ENCODE peak calls at places on chromosome 19, in five cellular contexts. M is IMR-90, E is H9, H is mesenchymal stem cell, I is neuronal stem cell. W is an unnamed sample.

GRCh38 chr19:7098096-7098495 is 28.6 kb downstream of the ZNF557 start:
- DNase-seq in M (no peak), E (no peak), H (no peak), I (no peak), W (no peak)

GRCh38 chr19:4120531-4120930 is 3.4 kb downstream of the MAP2K2 start:
- DNase-seq in M (peak), E (no peak), H (peak), I (no peak), W (no peak)

GRCh38 chr19:44869728-44870470 is 21.2 kb upstream of the TOMM40 start:
- DNase-seq in M (peak), E (no peak), H (peak), I (no peak), W (no peak)

GRCh38 chr19:54279441-54279962 is 1.4 kb downstream of the LILRB2 start:
- DNase-seq in M (no peak), E (no peak), H (no peak), I (no peak), W (no peak)

GRCh38 chr19:3275068-3275582 is 50.7 kb downstream of the CELF5 start:
- DNase-seq in M (no peak), E (peak), H (peak), I (peak), W (no peak)

GRCh38 chr19:34089566-34089965 is 82.7 kb upstream of the LSM14A start:
- DNase-seq in M (no peak), E (no peak), H (no peak), I (no peak), W (no peak)

GRCh38 chr19:41223431-41224234 is 4.6 kb downstream of the AXL start:
- DNase-seq in M (peak), E (peak), H (peak), I (peak), W (no peak)

GRCh38 chr19:38290631-38291147 is 13.4 kb upstream of the C19orf33 start:
- DNase-seq in M (peak), E (no peak), H (peak), I (no peak), W (no peak)

GRCh38 chr19:23992348-23992747 is 77.7 kb downstream of the ZNF726 start:
- DNase-seq in M (no peak), E (no peak), H (no peak), I (no peak), W (no peak)

GRCh38 chr19:19900574-19901444 is at the start of gene ZNF93:
- DNase-seq in M (peak), E (peak), H (peak), I (peak), W (peak)

GRCh38 chr19:42246143-42246868 is 3.9 kb upstream of the GSK3A start:
- DNase-seq in M (peak), E (peak), H (peak), I (no peak), W (peak)

GRCh38 chr19:55028757-55029156 is 9.3 kb downstream of the GP6 start:
- DNase-seq in M (no peak), E (no peak), H (no peak), I (no peak), W (no peak)

GRCh38 chr19:29745253-29745652 is 30.2 kb upstream of the C19orf12 start:
- DNase-seq in M (no peak), E (peak), H (no peak), I (no peak), W (no peak)

GRCh38 chr19:32599736-32600157 is 18.8 kb downstream of the PDCD5 start:
- DNase-seq in M (peak), E (no peak), H (peak), I (peak), W (peak)

GRCh38 chr19:45455707-45456499 is 11.9 kb upstream of the FOSB start:
- DNase-seq in M (peak), E (peak), H (peak), I (no peak), W (peak)

GRCh38 chr19:2495130-2495641 is 19.3 kb downstream of the GADD45B start:
- DNase-seq in M (peak), E (no peak), H (peak), I (no peak), W (peak)

GRCh38 chr19:13920940-13921744 is 15.1 kb downstream of the CC2D1A start:
- DNase-seq in M (peak), E (peak), H (peak), I (no peak), W (peak)

GRCh38 chr19:6677924-6678689 is 8.1 kb upstream of the TNFSF14 start:
- DNase-seq in M (no peak), E (peak), H (no peak), I (peak), W (peak)

GRCh38 chr19:51471527-51471926 is 6.8 kb upstream of the CEACAM18 start:
- DNase-seq in M (no peak), E (no peak), H (no peak), I (no peak), W (no peak)

GRCh38 chr19:34995551-34995950 is 4.6 kb upstream of the GRAMD1A start:
- DNase-seq in M (no peak), E (no peak), H (no peak), I (no peak), W (no peak)

GRCh38 chr19:43839139-43839538 is 12.0 kb downstream of the ZNF283 start:
- DNase-seq in M (no peak), E (no peak), H (no peak), I (no peak), W (no peak)

GRCh38 chr19:30082611-30083010 is 140.6 kb downstream of the URI1 start:
- DNase-seq in M (no peak), E (no peak), H (no peak), I (no peak), W (no peak)

GRCh38 chr19:29478578-29479565 is 46.9 kb upstream of the VSTM2B start:
- DNase-seq in M (no peak), E (peak), H (no peak), I (peak), W (peak)

GRCh38 chr19:29533578-29534544 is 8.1 kb downstream of the VSTM2B start:
- DNase-seq in M (no peak), E (peak), H (no peak), I (no peak), W (no peak)

GRCh38 chr19:16496613-16496983 is 404 bp downstream of the C19orf44 start:
- DNase-seq in M (peak), E (no peak), H (no peak), I (no peak), W (peak)

GRCh38 chr19:50969413-50969760 is at the start of gene KLK6:
- DNase-seq in M (no peak), E (peak), H (no peak), I (no peak), W (no peak)

GRCh38 chr19:2777952-2778683 is 5.0 kb downstream of the SGTA start:
- DNase-seq in M (no peak), E (no peak), H (no peak), I (no peak), W (no peak)

GRCh38 chr19:52646571-52647222 is 8.5 kb upstream of the ZNF83 start:
- DNase-seq in M (peak), E (no peak), H (no peak), I (no peak), W (no peak)

GRCh38 chr19:51147663-51148062 is 5.6 kb downstream of the SIGLEC7 start:
- DNase-seq in M (no peak), E (no peak), H (no peak), I (no peak), W (no peak)

GRCh38 chr19:29105629-29106352 is 107.2 kb downstream of the UQCRFS1 start:
- DNase-seq in M (no peak), E (peak), H (no peak), I (no peak), W (no peak)

GRCh38 chr19:35228177-35228930 is at the start of gene FAM187B:
- DNase-seq in M (no peak), E (no peak), H (no peak), I (no peak), W (no peak)

GRCh38 chr19:32442650-32443049 is 37.1 kb downstream of the DPY19L3 start:
- DNase-seq in M (no peak), E (no peak), H (no peak), I (no peak), W (no peak)

GRCh38 chr19:50686310-50687032 is 33.1 kb downstream of the SHANK1 start:
- DNase-seq in M (no peak), E (no peak), H (no peak), I (no peak), W (no peak)

DNA sequence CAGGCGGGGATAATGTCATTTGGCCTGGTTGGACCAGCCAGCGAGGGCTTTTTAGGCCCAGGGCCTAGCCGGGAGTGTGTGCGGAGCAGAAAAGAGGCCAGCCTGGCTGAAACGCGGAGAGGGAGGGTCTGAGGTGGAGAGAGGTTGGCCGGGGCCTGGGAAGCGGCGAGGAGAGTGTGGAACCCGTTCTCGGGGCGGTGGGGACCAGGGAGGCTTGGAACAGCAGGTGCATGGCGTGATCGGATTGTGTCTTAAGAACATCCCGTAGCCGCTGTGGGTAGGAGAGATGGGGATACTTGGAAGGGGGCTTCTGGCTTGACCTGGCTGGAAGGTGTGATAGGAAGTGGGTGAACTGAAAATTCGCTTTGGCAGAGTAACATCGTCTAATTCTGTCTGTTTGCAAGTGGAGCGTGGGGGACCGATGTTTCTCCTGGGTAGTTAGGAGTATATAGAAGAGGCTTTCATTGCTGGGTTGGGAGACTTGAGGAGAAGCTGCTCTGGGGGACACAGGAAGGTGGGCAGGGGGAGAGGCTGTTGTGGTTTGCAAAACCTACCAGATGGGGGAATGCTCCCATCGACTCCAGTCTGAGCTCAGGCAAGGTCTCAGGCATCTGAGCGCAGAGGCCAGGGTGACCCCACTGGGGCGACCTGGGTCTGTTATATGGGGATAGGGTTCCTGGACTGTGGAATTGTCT is 942 bp downstream of the CERS4 start:
- DNase-seq in M (no peak), E (no peak), H (no peak), I (no peak), W (no peak)
- H2BK5ac ChIP-seq in M (no peak), E (no peak), H (no peak), I (peak), W (no peak)

DNA sequence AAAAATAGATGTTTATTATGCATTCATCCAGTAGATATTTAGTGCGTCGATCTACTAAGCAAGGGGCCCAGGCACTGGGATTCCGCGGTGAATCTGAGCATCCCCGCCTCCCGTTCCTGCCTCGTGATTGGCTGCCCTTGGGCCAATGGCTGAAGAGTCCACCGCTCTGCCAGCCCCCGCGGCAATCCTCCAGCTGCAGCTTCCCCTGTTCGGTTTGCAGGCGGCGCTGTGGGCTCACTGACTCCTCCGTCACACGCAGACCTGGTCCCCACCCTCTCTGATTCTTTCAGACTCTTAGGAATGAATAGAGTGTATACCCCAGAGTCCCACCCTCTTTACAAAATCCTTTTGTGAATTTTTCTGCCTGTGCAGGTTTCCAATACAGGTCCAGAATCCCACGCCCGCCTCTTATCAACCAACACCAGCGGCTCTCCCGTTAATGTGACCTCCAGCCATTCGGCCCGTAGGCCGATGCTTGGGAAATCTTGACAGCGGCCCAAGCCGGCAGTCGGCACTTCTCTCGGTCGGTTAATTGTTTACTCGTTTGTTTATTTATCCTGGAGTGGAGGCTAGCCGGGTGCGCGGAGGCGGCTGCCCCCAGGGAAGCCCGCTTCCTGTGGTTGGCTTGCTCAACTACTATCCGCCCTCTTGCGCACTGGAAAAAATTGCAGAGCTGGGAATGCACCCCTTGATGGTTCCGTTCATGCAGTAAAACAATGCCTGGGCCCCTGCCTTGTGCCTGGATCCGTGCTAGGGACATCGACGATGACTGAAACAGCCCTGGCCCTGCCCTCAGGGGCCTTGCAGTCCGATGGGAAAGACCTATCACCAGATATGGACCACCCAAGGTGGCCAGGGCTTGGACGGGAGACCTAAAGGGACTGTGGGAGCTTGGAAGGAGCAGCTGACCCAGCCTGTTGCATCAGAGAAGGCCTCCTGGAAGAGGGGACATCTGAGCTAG is 4.5 kb upstream of the ARHGAP35 start:
- DNase-seq in M (peak), E (peak), H (peak), I (peak), W (peak)
- H2BK120ac ChIP-seq in M (peak), E (no peak), H (peak), I (no peak), W (no peak)

DNA sequence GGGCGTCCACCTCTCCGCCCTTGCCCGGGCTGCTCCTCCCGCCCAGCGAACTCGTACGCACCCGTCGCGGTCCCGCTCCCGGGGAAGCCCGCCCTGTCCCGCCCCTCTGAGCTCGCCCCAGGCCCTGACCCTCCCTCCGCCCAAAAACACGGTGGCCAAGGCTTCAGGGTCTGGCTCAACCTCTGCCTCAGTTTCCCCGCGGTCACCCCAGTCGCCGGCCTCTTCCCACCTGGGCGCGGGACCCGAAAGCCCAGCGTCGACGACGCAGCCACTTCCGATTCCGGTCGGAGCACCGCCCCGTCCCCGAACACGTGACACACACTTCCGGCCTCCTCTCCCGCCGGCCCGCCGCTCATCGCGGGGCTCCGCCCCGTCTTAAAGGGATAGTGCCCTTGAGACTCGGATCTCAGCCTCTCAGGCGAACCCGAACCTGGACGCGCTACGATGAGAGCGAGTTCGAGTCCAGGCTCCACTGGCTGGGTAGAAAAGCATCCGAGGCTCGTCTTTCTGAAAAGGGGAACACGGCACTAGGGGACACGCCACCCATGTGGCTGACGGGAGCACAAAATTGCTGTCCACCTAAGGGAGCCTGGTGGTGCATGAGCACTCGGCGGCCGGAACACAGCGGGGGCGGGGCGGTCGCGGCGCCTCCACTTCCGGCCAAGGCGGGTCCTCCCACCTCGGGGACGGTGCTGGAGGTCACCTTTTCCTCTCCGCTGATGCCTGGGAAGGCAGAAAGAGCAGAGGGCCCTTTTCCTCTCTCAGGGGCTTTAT is at the start of gene C19orf25:
- DNase-seq in M (peak), E (peak), H (peak), I (peak), W (peak)
- H2BK5ac ChIP-seq in M (peak), E (no peak), H (no peak), I (peak), W (peak)

GRCh38 chr19:11451327-11451941 is 16.0 kb downstream of the PRKCSH start:
- DNase-seq in M (no peak), E (peak), H (no peak), I (no peak), W (no peak)

GRCh38 chr19:11452814-11453335 is 17.4 kb downstream of the PRKCSH start:
- DNase-seq in M (no peak), E (no peak), H (no peak), I (no peak), W (no peak)

GRCh38 chr19:11451942-11452813 is 16.7 kb downstream of the PRKCSH start:
- DNase-seq in M (no peak), E (peak), H (no peak), I (no peak), W (no peak)

GRCh38 chr19:11456659-11457058 is 21.2 kb downstream of the PRKCSH start:
- DNase-seq in M (no peak), E (no peak), H (no peak), I (no peak), W (no peak)

DNA sequence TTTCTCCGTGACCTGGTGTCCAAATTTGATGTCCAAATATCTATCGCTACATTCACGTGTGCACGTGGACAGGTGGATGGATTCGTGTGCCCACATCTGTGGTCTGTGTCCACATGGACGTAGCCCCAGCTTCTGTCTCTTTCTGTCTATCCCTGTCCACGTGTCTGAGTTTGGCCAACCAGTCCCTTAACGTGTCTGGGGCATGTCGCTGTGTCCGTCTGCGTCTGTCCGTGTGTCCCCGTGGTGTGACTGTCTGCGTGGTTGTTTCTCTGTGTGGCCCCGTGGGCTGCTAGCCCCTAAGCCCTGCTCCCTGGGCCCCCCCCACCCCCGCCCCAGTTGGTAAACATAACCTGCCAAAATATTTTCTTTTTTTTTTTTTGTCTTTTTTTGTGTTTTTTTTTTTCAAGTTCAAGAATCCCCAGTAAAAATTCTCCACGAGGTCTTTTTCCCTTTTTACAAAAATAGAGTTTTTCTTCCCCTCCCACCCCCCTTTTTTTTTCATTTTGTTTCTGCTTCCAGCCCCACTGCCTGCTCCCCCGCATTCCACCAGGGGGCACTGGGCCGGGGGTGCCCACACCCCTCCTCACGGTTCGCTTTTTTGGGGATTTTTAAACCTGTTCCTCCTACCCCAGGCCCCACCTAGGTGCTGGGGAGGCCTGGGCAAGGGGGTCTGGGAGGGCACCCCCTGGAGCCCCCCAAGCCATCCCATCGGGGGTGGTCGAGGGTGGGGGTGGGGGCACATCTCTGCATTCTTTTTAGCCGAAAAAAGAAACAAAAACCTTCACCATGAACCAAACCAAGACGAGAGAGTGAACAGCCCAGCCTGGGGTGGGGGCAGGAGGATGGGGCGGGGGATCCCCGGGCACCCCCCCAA is 18.3 kb downstream of the PRKCSH start:
- DNase-seq in M (no peak), E (no peak), H (no peak), I (no peak), W (no peak)
- H2BK120ac ChIP-seq in M (no peak), E (no peak), H (no peak), I (no peak), W (no peak)

GRCh38 chr19:5133986-5134595 is 165.2 kb downstream of the KDM4B start:
- DNase-seq in M (no peak), E (no peak), H (no peak), I (no peak), W (no peak)
- H2BK5ac ChIP-seq in M (no peak), E (no peak), H (no peak), I (peak), W (no peak)

GRCh38 chr19:17949956-17950309 is 17.0 kb upstream of the KCNN1 start:
- DNase-seq in M (no peak), E (peak), H (peak), I (no peak), W (no peak)
- H2BK120ac ChIP-seq in M (no peak), E (no peak), H (no peak), I (peak), W (no peak)

GRCh38 chr19:46721269-46722003 is 4.5 kb upstream of the PRKD2 start:
- DNase-seq in M (no peak), E (peak), H (no peak), I (no peak), W (no peak)
- H2BK5ac ChIP-seq in M (no peak), E (no peak), H (no peak), I (no peak), W (no peak)